ENCODE peak calls at places on chromosome 15, in eight cellular contexts. P is GM04504; U is stimulated activated CD4-positive, alpha-beta T cell treated with anti-CD3 and anti-CD28 coated beads, Interleukin-2, amount 100 ng/mL, for 48 hours; T is NCI-H510A; R is activated naive CD8-positive, alpha-beta T cell treated with anti-CD3 and anti-CD28 coated beads, Interleukin-2, amount 50 U/mL, for 24 hours; O is AG08396; Y is AG04450; E is mesothelial cell of epicardium. J is an unnamed sample.

GRCh38 chr15:82648257-82649103 is 1.3 kb upstream of the CPEB1 start:
- DNase-seq in P (no peak), U (no peak), T (no peak), R (no peak), O (peak), Y (no peak), E (no peak), J (no peak)

GRCh38 chr15:99536422-99537033 is 29.3 kb upstream of the MEF2A start:
- DNase-seq in P (peak), U (no peak), T (no peak), R (no peak), O (peak), Y (no peak), E (no peak), J (peak)

GRCh38 chr15:70575251-70576227 is 187.8 kb downstream of the UACA start:
- DNase-seq in P (no peak), U (no peak), T (no peak), R (no peak), O (no peak), Y (no peak), E (no peak), J (no peak)

GRCh38 chr15:24955549-24955929 is 752 bp downstream of the SNRPN start:
- DNase-seq in P (no peak), U (no peak), T (no peak), R (peak), O (no peak), Y (no peak), E (no peak), J (no peak)

GRCh38 chr15:51093865-51094605 is 671 bp downstream of the TNFAIP8L3 start:
- DNase-seq in P (no peak), U (no peak), T (no peak), R (peak), O (peak), Y (no peak), E (no peak), J (no peak)

GRCh38 chr15:29132786-29133185 is 136.8 kb downstream of the NSMCE3 start:
- DNase-seq in P (no peak), U (no peak), T (no peak), R (no peak), O (no peak), Y (no peak), E (no peak), J (no peak)

GRCh38 chr15:55829826-55830225 is 86.9 kb upstream of the PRTG start:
- DNase-seq in P (no peak), U (no peak), T (no peak), R (no peak), O (no peak), Y (no peak), E (no peak), J (no peak)

GRCh38 chr15:75107905-75108838 is 84.8 kb downstream of the PPCDC start:
- DNase-seq in P (peak), U (peak), T (no peak), R (peak), O (peak), Y (no peak), E (no peak), J (peak)

GRCh38 chr15:40412095-40412759 is 6.6 kb downstream of the IVD start:
- DNase-seq in P (no peak), U (no peak), T (no peak), R (no peak), O (no peak), Y (no peak), E (no peak), J (no peak)

GRCh38 chr15:89105147-89105546 is 16.9 kb downstream of the ABHD2 start:
- DNase-seq in P (peak), U (no peak), T (no peak), R (no peak), O (peak), Y (peak), E (no peak), J (peak)

J was measured in AG04449.